ENCODE peak calls at places on chromosomes 6 and 20, in eight cellular contexts. Q is psoas muscle; D is IMR-90; R is tibial artery; Z is heart right ventricle; C is spleen; U is CD8-positive, alpha-beta T cell; F is H9. A is an unnamed sample.

GRCh38 chr6:137334094-137334493 is 114.9 kb upstream of the IFNGR1 start:
- DNase-seq in Z (no peak), D (no peak), C (no peak), R (no peak), F (no peak), Q (no peak), U (no peak), A (no peak)

GRCh38 chr20:58900292-58900931 is 47.9 kb downstream of the GNAS start:
- DNase-seq in D (no peak), Q (no peak), R (no peak), C (no peak), F (no peak), U (no peak), Z (no peak), A (no peak)

GRCh38 chr6:10719386-10720228 is 3.3 kb upstream of the TMEM14C start:
- DNase-seq in U (no peak), Q (peak; percentile 20), R (no peak), F (no peak), C (no peak), D (no peak), Z (peak; percentile 56), A (peak; percentile 55)

GRCh38 chr6:73079611-73079955 is 145.7 kb downstream of the KHDC1L start:
- DNase-seq in F (no peak), C (no peak), D (peak; percentile 84), U (no peak), Z (no peak), R (no peak), Q (no peak), A (no peak)

GRCh38 chr6:56204134-56204533 is 43.2 kb downstream of the COL21A1 start:
- DNase-seq in F (no peak), Z (no peak), D (no peak), R (no peak), Q (no peak), C (no peak), U (no peak), A (no peak)

GRCh38 chr20:57007171-57007540 is 259.3 kb downstream of the BMP7 start:
- DNase-seq in R (no peak), C (no peak), Z (no peak), U (no peak), F (no peak), D (no peak), Q (no peak), A (no peak)

GRCh38 chr6:32087574-32088486 is 21.3 kb downstream of the TNXB start:
- DNase-seq in C (peak; percentile 94), R (peak; percentile 85), F (peak; percentile 94), Q (peak; percentile 85), Z (peak; percentile 90), D (peak; percentile 46), U (peak; percentile 72), A (peak; percentile 85)

GRCh38 chr20:16049478-16050093 is 523.7 kb downstream of the KIF16B start:
- DNase-seq in R (no peak), Z (no peak), U (no peak), Q (no peak), D (no peak), F (no peak), C (no peak), A (no peak)

GRCh38 chr6:109446541-109446940 is 6.0 kb downstream of the SMPD2 start:
- DNase-seq in U (no peak), C (no peak), Z (no peak), Q (no peak), F (no peak), D (no peak), R (no peak), A (no peak)

GRCh38 chr6:41150671-41151070 is 3.5 kb downstream of the TREML1 start:
- DNase-seq in Q (no peak), U (no peak), C (no peak), D (no peak), Z (no peak), R (no peak), F (no peak), A (no peak)

DNA sequence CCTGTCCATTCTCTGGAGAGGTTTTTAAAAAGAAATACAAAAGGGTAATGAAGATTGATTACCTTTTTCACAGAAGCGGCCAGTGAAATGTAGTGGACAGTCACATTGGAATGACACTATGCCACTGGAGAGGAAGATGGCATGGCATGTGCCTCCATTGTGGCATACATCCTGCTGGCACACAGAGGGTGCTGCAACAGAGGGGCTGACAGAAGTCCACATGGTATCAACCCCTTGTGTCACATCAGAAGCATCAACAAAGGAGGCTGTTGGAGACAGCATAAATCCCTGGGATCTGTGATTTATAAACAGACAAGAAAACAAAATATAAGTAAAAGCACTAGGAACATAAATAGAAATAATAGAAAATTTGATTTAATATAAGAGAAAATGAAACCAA is 594.9 kb downstream of the PHF3 start:
- DNase-seq in C (no peak), F (no peak), Q (no peak), R (no peak), U (no peak), Z (no peak), D (no peak), A (no peak)
- TF ChIP-seq CTCF in C (no peak), F (no peak), Q (no peak), R (no peak), U (no peak), Z (no peak), D (no peak), A (no peak)

GRCh38 chr20:29298271-29298590 is 1959.2 kb upstream of the DEFB115 start:
- DNase-seq in F (no peak), D (no peak), R (no peak), U (no peak), Z (no peak), Q (no peak), C (no peak), A (no peak)

GRCh38 chr20:29301624-29302259 is 1955.7 kb upstream of the DEFB115 start:
- DNase-seq in D (no peak), R (no peak), Q (no peak), Z (no peak), F (no peak), C (no peak), U (peak; percentile 9), A (no peak)

GRCh38 chr20:29298759-29299613 is 1958.5 kb upstream of the DEFB115 start:
- DNase-seq in F (no peak), D (no peak), Z (no peak), Q (no peak), U (no peak), C (no peak), R (no peak), A (no peak)

GRCh38 chr20:29300579-29301551 is 1956.6 kb upstream of the DEFB115 start:
- DNase-seq in U (peak; percentile 8), F (no peak), D (no peak), C (no peak), Z (no peak), R (no peak), Q (no peak), A (no peak)

DNA sequence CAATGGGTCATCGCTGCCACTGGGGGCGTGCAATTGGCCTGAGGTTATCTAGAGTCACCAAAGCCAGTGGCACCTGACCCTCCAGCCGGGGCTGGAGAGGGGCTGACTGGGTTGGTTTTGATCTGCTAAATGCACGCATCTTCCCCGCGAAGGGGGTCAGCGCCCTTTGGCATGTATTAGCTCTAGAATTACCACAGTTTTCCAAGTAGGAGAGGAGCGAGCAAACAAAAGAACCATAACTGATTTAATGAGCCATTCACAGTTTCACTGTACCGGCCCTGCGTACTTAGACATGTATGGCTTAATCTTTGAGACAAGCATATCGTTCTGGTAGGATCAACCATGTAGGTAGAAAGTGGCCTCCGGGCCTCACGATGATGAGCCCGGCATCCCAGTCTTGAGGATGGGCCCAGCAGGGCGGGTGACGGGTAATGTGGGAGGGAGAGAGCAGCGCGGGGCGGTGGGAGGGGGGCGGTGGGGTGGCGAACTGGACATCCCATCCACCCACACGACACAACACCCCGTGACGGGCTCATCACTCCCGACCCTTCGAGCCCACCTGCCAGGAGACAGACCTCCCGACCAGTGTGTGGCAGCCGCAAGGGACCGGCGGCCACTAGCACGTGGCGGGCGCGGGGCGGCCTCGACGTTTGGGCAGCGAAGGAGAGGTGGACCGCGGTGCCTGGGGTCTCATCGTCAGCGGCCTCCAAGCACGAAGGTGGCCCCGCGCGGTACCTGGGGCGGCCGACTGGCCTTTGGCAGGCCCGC is 1957.5 kb upstream of the DEFB115 start:
- DNase-seq in C (no peak), Z (no peak), F (no peak), Q (no peak), D (no peak), R (no peak), U (no peak), A (no peak)
- H3K9me3 ChIP-seq in C (peaks cover 93% of the 10 kb centered on the region), Z (no peaks in the 10 kb centered on the region), F (peaks cover 56% of the 10 kb centered on the region), Q (no peaks in the 10 kb centered on the region), D (peaks cover 49% of the 10 kb centered on the region), R (peaks cover 55% of the 10 kb centered on the region), U (no peaks in the 10 kb centered on the region), A (peaks cover 84% of the 10 kb centered on the region)

GRCh38 chr20:38842017-38842416 is 36.5 kb downstream of the PPP1R16B start:
- DNase-seq in C (no peak), R (no peak), U (no peak), Q (no peak), Z (no peak), F (no peak), D (no peak), A (no peak)

GRCh38 chr20:38842558-38842981 is 37.1 kb downstream of the PPP1R16B start:
- DNase-seq in R (no peak), U (no peak), D (no peak), Q (no peak), F (no peak), Z (no peak), C (peak; percentile 91), A (no peak)

GRCh38 chr20:38847840-38848239 is 42.3 kb downstream of the PPP1R16B start:
- DNase-seq in F (no peak), Z (no peak), D (no peak), U (no peak), R (no peak), C (no peak), Q (no peak), A (no peak)

GRCh38 chr20:38843346-38843745 is 37.8 kb downstream of the PPP1R16B start:
- DNase-seq in R (no peak), Z (no peak), D (no peak), F (no peak), C (no peak), Q (no peak), U (no peak), A (no peak)

GRCh38 chr20:38844963-38845362 is 39.5 kb downstream of the PPP1R16B start:
- DNase-seq in C (no peak), R (no peak), F (no peak), Q (no peak), U (no peak), D (no peak), Z (no peak), A (no peak)
- TF ChIP-seq CTCF in C (no peak), R (no peak), F (no peak), Q (no peak), U (no peak), D (no peak), Z (no peak), A (no peak)

DNA sequence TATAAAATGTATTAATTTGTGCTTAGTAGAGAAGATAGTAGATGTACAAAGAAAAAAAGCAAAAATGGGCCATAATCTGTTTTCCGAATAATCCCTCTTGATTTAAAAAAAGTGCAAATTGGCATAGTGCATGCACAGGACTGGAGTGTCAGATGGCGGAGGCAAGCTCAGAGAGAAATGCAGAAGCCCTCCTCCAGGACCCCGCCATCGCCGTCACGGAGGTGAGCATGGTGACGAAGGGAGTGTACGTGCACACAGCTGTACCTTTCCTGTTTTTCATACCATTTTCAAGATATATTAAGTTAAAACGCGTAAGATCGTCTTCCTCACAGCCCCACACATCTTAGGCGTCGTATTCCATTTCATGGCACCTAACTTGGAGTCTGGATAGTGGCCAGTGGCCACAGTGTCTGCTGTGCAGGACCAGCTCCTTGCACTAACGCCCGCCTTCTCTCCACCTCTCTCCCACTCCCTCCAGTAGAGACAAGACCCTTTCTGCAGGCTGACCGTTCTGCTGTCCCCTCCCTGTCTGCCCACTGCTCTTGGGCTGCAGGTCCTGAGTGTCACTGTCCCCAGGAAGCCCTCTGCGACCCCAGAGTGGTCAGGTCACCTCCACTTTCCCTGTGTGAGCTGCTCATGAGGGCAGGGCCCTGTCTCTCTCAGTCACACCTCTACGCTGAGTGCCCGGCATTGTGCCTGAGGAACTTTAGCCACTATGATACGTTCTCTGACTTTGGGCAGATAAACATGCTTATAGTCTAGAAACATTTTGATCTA is 9.8 kb downstream of the DUSP22 start:
- DNase-seq in D (no peak), R (no peak), U (no peak), C (no peak), Q (no peak), Z (no peak), F (no peak), A (no peak)
- H3K9me3 ChIP-seq in D (peaks cover 5% of the 10 kb centered on the region), R (no peaks in the 10 kb centered on the region), U (no peaks in the 10 kb centered on the region), C (no peaks in the 10 kb centered on the region), Q (no peaks in the 10 kb centered on the region), Z (no peaks in the 10 kb centered on the region), F (peaks cover 84% of the 10 kb centered on the region), A (no peaks in the 10 kb centered on the region)